ENCODE peak calls at places on chromosomes 7 and 10, in seven cellular contexts. M is IMR-90; Z is breast epithelium; S is heart right ventricle; I is hepatocyte; D is CD4-positive, alpha-beta T cell; Q is suprapubic skin. J is an unnamed sample.

GRCh38 chr10:86673827-86674581 is 5.7 kb downstream of the LDB3 start:
- DNase-seq in Q (no peak), M (no peak), Z (no peak), D (no peak), S (peak; percentile 70), I (no peak), J (no peak)

GRCh38 chr7:47737606-47738005 is 155.7 kb upstream of the TNS3 start:
- DNase-seq in D (no peak), Q (no peak), Z (no peak), M (no peak), I (no peak), S (no peak), J (no peak)

GRCh38 chr7:56078196-56078595 is 14.1 kb downstream of the SUMF2 start:
- DNase-seq in S (no peak), M (no peak), Z (no peak), I (no peak), Q (no peak), D (no peak), J (no peak)

GRCh38 chr10:78115135-78115853 is 81.6 kb downstream of the RPS24 start:
- DNase-seq in I (no peak), Q (no peak), Z (no peak), M (no peak), D (no peak), S (no peak), J (no peak)

GRCh38 chr10:79207726-79208125 is 139.0 kb downstream of the ZMIZ1 start:
- DNase-seq in I (no peak), Q (no peak), D (no peak), S (no peak), M (no peak), Z (no peak), J (no peak)

GRCh38 chr10:5666324-5667220 is at the start of gene ASB13:
- DNase-seq in Q (no peak), S (peak; percentile 84), D (peak; percentile 3), I (peak; percentile 86), Z (no peak), M (peak; percentile 20), J (peak; percentile 53)

GRCh38 chr10:95133016-95133752 is 60.9 kb upstream of the ACSM6 start:
- DNase-seq in Q (no peak), S (no peak), Z (peak; percentile 80), M (peak; percentile 73), D (peak; percentile 25), I (peak; percentile 86), J (peak; percentile 57)

GRCh38 chr10:101839002-101839401 is 4.6 kb downstream of the KCNIP2 start:
- DNase-seq in D (no peak), S (no peak), I (no peak), Z (no peak), M (no peak), Q (no peak), J (no peak)

GRCh38 chr7:63043657-63044543 is 954.7 kb upstream of the ZNF722 start:
- DNase-seq in Q (no peak), S (no peak), Z (no peak), I (no peak), M (no peak), D (no peak), J (no peak)

GRCh38 chr7:76329479-76329878 is 27.0 kb downstream of the HSPB1 start:
- DNase-seq in D (no peak), Q (no peak), Z (no peak), M (no peak), I (no peak), S (no peak), J (no peak)

GRCh38 chr7:76330245-76330644 is 27.8 kb downstream of the HSPB1 start:
- DNase-seq in Z (no peak), Q (no peak), D (no peak), M (no peak), I (no peak), S (no peak), J (no peak)

GRCh38 chr7:76328390-76328789 is 25.9 kb downstream of the HSPB1 start:
- DNase-seq in D (no peak), M (no peak), S (no peak), Q (no peak), I (no peak), Z (no peak), J (no peak)

GRCh38 chr7:76332073-76332472 is 26.7 kb downstream of the YWHAG start:
- DNase-seq in D (no peak), Z (no peak), Q (no peak), M (no peak), I (no peak), S (no peak), J (no peak)

GRCh38 chr7:76330673-76331072 is 28.1 kb downstream of the YWHAG start:
- DNase-seq in Q (no peak), M (no peak), D (no peak), I (no peak), S (no peak), Z (no peak), J (no peak)
- TF ChIP-seq CTCF in Q (no peak), M (no peak), D (no peak), I (no peak), S (no peak), Z (no peak), J (no peak)

GRCh38 chr10:17649836-17650235 is 5.9 kb downstream of the STAM start:
- DNase-seq in Q (no peak), S (no peak), M (peak; percentile 87), D (no peak), Z (no peak), I (no peak), J (no peak)

GRCh38 chr10:17652585-17652984 is 8.6 kb downstream of the STAM start:
- DNase-seq in I (no peak), D (no peak), M (peak; percentile 35), Q (no peak), S (no peak), Z (no peak), J (no peak)

GRCh38 chr10:17650416-17650815 is 6.5 kb downstream of the STAM start:
- DNase-seq in Z (no peak), M (no peak), D (no peak), I (no peak), Q (no peak), S (no peak), J (no peak)

GRCh38 chr10:17649052-17649451 is 5.1 kb downstream of the STAM start:
- DNase-seq in I (no peak), Q (no peak), S (no peak), M (no peak), D (no peak), Z (no peak), J (no peak)

DNA sequence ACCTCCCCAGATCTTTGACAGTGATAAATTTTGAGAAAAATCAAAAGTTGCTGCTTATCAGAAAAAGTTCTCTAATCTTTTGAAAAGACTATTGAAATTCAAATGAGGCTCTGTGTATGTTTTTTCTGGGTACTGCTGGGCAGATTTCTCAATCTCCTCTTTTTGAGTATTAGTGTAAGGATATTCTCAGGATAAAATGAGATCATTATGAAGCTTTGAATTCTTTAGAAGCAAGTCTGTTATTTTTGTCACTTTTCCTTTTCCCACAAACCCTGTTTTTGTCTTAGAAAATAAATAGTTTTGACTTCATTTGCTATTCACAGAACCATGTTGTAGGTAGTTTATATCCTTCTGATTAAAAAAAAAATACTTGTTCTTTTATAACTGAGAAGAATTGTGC is 7.9 kb downstream of the STAM start:
- DNase-seq in D (no peak), Z (no peak), Q (no peak), S (no peak), M (no peak), I (no peak), J (no peak)
- H3K27ac ChIP-seq in D (no peak overlapping the region), Z (no peak overlapping the region), Q (no peak overlapping the region), S (no peak overlapping the region), M (no peak overlapping the region), I (peak overlapping the region; percentile 28), J (no peak overlapping the region)

DNA sequence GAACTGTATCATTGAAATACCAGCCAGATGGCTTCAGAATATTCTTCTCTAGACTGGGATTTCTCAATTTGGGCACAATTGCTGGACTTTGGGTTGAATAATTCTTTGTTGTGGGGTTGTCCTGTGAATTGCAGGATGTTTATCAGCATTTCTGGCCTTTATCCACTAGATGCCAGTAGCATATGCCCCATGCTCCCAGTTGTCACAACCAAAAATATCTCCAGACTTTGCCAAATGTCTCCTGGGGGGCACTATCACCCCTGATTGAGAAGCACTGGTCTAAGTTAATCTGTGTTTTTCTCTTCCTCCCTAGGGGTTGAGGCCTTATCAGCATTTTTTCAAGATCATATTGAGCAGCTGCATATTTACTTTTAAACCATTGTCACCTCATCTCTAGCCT is 204.9 kb upstream of the SP8 start:
- DNase-seq in M (no peak), I (no peak), Q (no peak), S (no peak), D (no peak), Z (no peak), J (no peak)
- TF ChIP-seq CTCF in M (no peak), I (no peak), Q (no peak), S (no peak), D (no peak), Z (no peak), J (peak; percentile 10)

DNA sequence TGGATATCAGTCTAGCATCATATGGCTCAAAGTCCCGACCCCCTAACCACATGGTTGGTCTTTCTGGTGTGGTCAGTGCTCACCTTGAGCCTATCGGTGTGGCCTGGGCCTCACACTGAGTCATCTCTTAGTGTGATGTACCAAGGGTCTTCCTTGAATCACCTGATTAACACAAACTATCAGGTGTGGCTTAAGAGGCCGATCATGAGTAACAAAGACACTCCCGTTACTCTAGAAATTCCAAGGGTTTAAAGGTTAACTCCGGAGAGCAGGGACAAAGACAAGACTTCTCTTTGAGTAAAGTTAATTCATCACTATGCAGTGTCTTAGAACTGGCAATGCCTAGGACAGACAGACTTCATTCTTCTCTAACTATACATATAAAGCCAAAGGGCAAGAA is 52.3 kb upstream of the ARMC3 start:
- DNase-seq in M (no peak), Q (no peak), S (no peak), I (peak; percentile 17), D (no peak), Z (no peak), J (no peak)
- H3K27ac ChIP-seq in M (no peak overlapping the region), Q (no peak overlapping the region), S (no peak overlapping the region), I (peak overlapping the region; percentile 50), D (no peak overlapping the region), Z (no peak overlapping the region), J (no peak overlapping the region)

GRCh38 chr7:116173051-116174028 is 37.0 kb upstream of the TES start:
- DNase-seq in S (no peak), Q (no peak), I (peak; percentile 65), Z (no peak), M (peak; percentile 69), D (no peak), J (peak; percentile 45)
- TF ChIP-seq CTCF in S (peak; percentile 63), Q (peak; percentile 33), I (peak; percentile 68), Z (peak; percentile 70), M (peak; percentile 71), D (peak; percentile 85), J (peak; percentile 74)

GRCh38 chr10:84095821-84096497 is 43.4 kb upstream of the GHITM start:
- DNase-seq in S (no peak), M (no peak), I (no peak), Q (no peak), Z (no peak), D (no peak), J (no peak)
- H3K27ac ChIP-seq in S (no peak overlapping the region), M (no peak overlapping the region), I (no peak overlapping the region), Q (no peak overlapping the region), Z (no peak overlapping the region), D (no peak overlapping the region), J (no peak overlapping the region)

J was measured in RWPE1.